ENCODE peak calls at places on chromosomes 7 and 10, in eight cellular contexts. Z is suprapubic skin, S is heart right ventricle, V is mammary epithelial cell, Q is coronary artery, F is cardiac muscle cell, O is uterus, Y is fibroblast of lung. I is an unnamed sample.

GRCh38 chr10:70681731-70682005 is 9.4 kb downstream of the ADAMTS14 start:
- DNase-seq in Z (no peak), S (no peak), V (no peak), Q (peak), F (no peak), O (no peak), Y (no peak), I (no peak)

GRCh38 chr10:110376021-110376773 is 71.5 kb upstream of the SMNDC1 start:
- DNase-seq in Z (no peak), S (peak), V (no peak), Q (no peak), F (no peak), O (no peak), Y (no peak), I (no peak)

GRCh38 chr10:103470755-103471653 is 8.0 kb downstream of the CALHM3 start:
- DNase-seq in Z (no peak), S (no peak), V (no peak), Q (no peak), F (peak), O (no peak), Y (no peak), I (no peak)

GRCh38 chr10:4131407-4132215 is 346.6 kb upstream of the KLF6 start:
- DNase-seq in Z (no peak), S (no peak), V (peak), Q (no peak), F (peak), O (no peak), Y (peak), I (no peak)

GRCh38 chr7:44738876-44739665 is 9.6 kb upstream of the ZMIZ2 start:
- DNase-seq in Z (no peak), S (no peak), V (no peak), Q (no peak), F (no peak), O (no peak), Y (no peak), I (no peak)

GRCh38 chr7:111137296-111138195 is 46.6 kb downstream of the LRRN3 start:
- DNase-seq in Z (no peak), S (no peak), V (peak), Q (no peak), F (peak), O (no peak), Y (peak), I (peak)

GRCh38 chr7:135210818-135211178 is 528 bp downstream of the WDR91 start:
- DNase-seq in Z (no peak), S (no peak), V (no peak), Q (no peak), F (peak), O (no peak), Y (peak), I (no peak)

GRCh38 chr7:67636363-67637355 is 640.0 kb downstream of the TYW1 start:
- DNase-seq in Z (no peak), S (no peak), V (no peak), Q (no peak), F (peak), O (no peak), Y (no peak), I (no peak)

GRCh38 chr10:113221756-113222168 is 271.7 kb downstream of the TCF7L2 start:
- DNase-seq in Z (no peak), S (no peak), V (no peak), Q (no peak), F (no peak), O (no peak), Y (peak), I (peak)

GRCh38 chr7:33933611-33934281 is 28.4 kb downstream of the BMPER start:
- DNase-seq in Z (no peak), S (no peak), V (peak), Q (no peak), F (peak), O (no peak), Y (peak), I (peak)

GRCh38 chr7:13826752-13827151 is 162.7 kb downstream of the ETV1 start:
- DNase-seq in Z (no peak), S (no peak), V (peak), Q (no peak), F (no peak), O (no peak), Y (peak), I (no peak)

GRCh38 chr10:117004238-117004626 is 755 bp downstream of the SHTN1 start:
- DNase-seq in Z (no peak), S (no peak), V (no peak), Q (no peak), F (no peak), O (no peak), Y (no peak), I (no peak)

GRCh38 chr7:74019149-74019548 is 8.8 kb upstream of the ELN start:
- DNase-seq in Z (no peak), S (no peak), V (no peak), Q (no peak), F (no peak), O (no peak), Y (no peak), I (no peak)

GRCh38 chr10:58348571-58349033 is 13.8 kb downstream of the UBE2D1 start:
- DNase-seq in Z (no peak), S (no peak), V (no peak), Q (no peak), F (no peak), O (no peak), Y (no peak), I (no peak)

GRCh38 chr7:400901-401485 is 111.0 kb downstream of the FOXL3 start:
- DNase-seq in Z (peak), S (no peak), V (no peak), Q (peak), F (no peak), O (no peak), Y (no peak), I (peak)

GRCh38 chr10:1299041-1299726 is 243.0 kb downstream of the WDR37 start:
- DNase-seq in Z (no peak), S (no peak), V (no peak), Q (no peak), F (no peak), O (no peak), Y (no peak), I (no peak)

GRCh38 chr10:49222170-49222569 is 34.0 kb upstream of the TMEM273 start:
- DNase-seq in Z (no peak), S (no peak), V (no peak), Q (no peak), F (no peak), O (no peak), Y (no peak), I (no peak)

GRCh38 chr10:63217120-63217605 is 84.0 kb downstream of the NRBF2 start:
- DNase-seq in Z (no peak), S (peak), V (peak), Q (no peak), F (peak), O (no peak), Y (peak), I (no peak)

GRCh38 chr10:19974554-19974953 is 158.3 kb downstream of the PLXDC2 start:
- DNase-seq in Z (no peak), S (no peak), V (no peak), Q (no peak), F (no peak), O (no peak), Y (no peak), I (no peak)

GRCh38 chr7:91872069-91872468 is 8.4 kb downstream of the MTERF1 start:
- DNase-seq in Z (no peak), S (no peak), V (no peak), Q (no peak), F (no peak), O (no peak), Y (no peak), I (no peak)

GRCh38 chr7:42254217-42254616 is 17.2 kb upstream of the GLI3 start:
- DNase-seq in Z (no peak), S (no peak), V (peak), Q (no peak), F (peak), O (no peak), Y (no peak), I (no peak)

GRCh38 chr10:16798571-16798970 is 18.7 kb downstream of the RSU1 start:
- DNase-seq in Z (no peak), S (no peak), V (no peak), Q (no peak), F (no peak), O (no peak), Y (no peak), I (no peak)

DNA sequence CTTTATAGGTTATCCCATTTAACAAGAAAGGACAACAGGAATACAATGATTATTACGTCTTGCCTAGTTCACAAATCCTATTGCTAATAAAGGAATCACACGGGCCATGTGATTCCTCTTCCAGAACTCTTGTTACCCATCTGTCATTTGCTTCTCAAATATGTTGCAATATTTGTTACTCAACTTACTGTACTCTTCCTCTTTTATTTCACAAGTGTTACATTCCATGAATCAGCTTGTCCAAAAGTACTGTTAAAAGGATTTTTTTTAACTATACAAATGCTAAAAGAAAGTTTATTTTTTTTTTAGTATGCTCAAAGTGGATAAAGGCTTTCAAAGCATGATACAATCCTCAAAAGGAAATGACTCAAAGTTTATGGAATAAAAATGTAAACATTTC is 3.9 kb upstream of the CD36 start:
- DNase-seq in Z (no peak), S (no peak), V (peak), Q (no peak), F (peak), O (no peak), Y (peak), I (no peak)
- H3K27ac ChIP-seq in Z (peak), S (peak), V (no peak), Q (no peak), F (no peak), O (no peak), Y (no peak), I (no peak)

DNA sequence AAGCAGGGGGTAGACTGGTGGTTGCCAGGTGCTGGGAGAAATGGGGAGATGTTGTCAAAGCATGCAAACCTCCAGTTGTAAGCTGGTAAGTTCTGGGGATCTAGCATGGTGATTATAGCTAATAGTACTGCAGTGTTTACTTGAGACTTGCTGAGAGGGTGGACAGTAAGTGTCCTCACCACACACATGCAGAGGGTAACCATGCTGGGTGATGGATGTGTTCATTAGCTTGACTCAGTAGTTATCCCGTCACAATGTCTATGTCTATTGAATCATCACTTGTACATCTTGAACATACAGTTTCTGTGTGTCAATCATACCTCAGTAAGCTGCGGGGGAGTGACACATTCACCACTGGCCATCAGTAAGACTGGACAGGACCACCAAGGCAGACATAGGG is 42.1 kb downstream of the GSDME start:
- DNase-seq in Z (no peak), S (no peak), V (no peak), Q (no peak), F (no peak), O (no peak), Y (no peak), I (no peak)
- H3K4me3 ChIP-seq in Z (no peak), S (no peak), V (no peak), Q (no peak), F (no peak), O (no peak), Y (no peak), I (no peak)

GRCh38 chr10:88385601-88386203 is 197.4 kb downstream of the RNLS start:
- DNase-seq in Z (no peak), S (no peak), V (peak), Q (no peak), F (no peak), O (peak), Y (peak), I (no peak)
- H3K27ac ChIP-seq in Z (peak), S (peak), V (peak), Q (peak), F (peak), O (peak), Y (no peak), I (no peak)

DNA sequence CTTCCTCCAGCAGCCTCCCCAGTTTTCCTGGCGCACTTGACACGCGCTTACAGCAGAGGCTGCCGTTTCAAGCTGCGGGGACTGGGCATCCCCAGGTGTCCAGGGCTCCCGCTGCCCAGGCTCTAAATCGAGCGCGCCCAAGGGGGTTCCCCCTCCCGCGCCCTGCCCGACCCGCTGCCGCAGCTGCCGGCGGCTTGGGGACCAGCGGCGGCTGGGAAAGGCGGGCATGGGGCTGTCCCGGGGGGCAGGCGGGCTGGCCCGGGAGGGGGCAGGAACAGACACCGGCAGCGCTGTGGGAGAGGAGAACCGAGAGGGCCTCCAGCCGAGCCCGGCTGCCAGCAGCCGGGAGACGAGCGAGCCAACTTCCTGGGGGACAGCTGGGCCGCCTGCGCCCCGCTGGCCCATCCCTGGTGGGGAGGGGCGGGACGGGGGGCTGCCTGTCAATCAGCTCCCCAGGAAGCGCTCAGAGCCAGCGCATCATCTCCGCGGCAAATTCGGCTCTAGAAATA is 14.9 kb downstream of the GRID2IP start:
- DNase-seq in Z (no peak), S (no peak), V (no peak), Q (no peak), F (peak), O (no peak), Y (no peak), I (no peak)
- H3K4me3 ChIP-seq in Z (peak), S (peak), V (no peak), Q (peak), F (peak), O (no peak), Y (no peak), I (no peak)

GRCh38 chr10:126321455-126321854 is 66.8 kb downstream of the ADAM12 start:
- DNase-seq in Z (no peak), S (no peak), V (no peak), Q (no peak), F (peak), O (peak), Y (no peak), I (no peak)

GRCh38 chr10:126314848-126315247 is 73.4 kb downstream of the ADAM12 start:
- DNase-seq in Z (no peak), S (no peak), V (no peak), Q (no peak), F (no peak), O (no peak), Y (no peak), I (no peak)

GRCh38 chr10:126312167-126312566 is 76.1 kb downstream of the ADAM12 start:
- DNase-seq in Z (no peak), S (no peak), V (no peak), Q (no peak), F (no peak), O (no peak), Y (no peak), I (no peak)

DNA sequence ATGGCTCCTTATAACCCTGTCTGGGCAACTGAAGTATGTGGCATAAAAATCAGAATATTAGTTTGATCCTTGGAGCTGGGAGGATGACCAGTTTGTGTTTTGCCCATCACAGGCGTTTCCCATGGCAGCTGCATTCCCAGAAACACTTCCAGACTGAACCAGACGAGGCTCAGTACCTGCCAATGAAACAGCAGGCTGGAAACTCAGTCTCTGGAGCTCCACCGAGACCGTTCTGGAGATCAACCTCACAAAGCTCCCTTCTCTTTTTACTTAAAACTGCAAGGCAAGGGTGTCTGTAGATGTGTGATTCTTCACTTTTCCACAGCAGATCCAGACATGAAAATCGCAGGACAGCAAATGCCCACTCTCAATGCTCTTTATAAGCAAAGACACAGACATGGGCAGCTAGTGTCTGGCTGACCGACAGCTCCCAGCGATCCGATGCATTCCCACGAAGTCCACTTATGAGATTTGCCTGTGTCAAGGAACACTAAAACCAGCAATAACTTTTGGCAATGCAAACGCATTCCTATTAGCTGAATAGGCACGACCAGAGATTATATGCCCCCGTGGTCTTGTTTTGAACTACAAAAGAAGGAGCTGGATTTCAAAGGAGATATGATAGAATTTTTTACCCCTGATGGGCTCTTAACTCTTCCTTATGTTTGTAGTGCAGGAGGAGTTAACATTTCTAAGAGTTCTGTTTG is 72.7 kb downstream of the ADAM12 start:
- DNase-seq in Z (no peak), S (no peak), V (no peak), Q (no peak), F (peak), O (no peak), Y (peak), I (no peak)
- H3K27ac ChIP-seq in Z (no peak), S (no peak), V (no peak), Q (no peak), F (no peak), O (no peak), Y (no peak), I (no peak)

GRCh38 chr10:126754966-126755365 is 84.5 kb upstream of the C10orf90 start:
- DNase-seq in Z (no peak), S (no peak), V (no peak), Q (no peak), F (no peak), O (no peak), Y (no peak), I (no peak)
- H3K4me3 ChIP-seq in Z (no peak), S (no peak), V (no peak), Q (no peak), F (no peak), O (no peak), Y (no peak), I (no peak)

DNA sequence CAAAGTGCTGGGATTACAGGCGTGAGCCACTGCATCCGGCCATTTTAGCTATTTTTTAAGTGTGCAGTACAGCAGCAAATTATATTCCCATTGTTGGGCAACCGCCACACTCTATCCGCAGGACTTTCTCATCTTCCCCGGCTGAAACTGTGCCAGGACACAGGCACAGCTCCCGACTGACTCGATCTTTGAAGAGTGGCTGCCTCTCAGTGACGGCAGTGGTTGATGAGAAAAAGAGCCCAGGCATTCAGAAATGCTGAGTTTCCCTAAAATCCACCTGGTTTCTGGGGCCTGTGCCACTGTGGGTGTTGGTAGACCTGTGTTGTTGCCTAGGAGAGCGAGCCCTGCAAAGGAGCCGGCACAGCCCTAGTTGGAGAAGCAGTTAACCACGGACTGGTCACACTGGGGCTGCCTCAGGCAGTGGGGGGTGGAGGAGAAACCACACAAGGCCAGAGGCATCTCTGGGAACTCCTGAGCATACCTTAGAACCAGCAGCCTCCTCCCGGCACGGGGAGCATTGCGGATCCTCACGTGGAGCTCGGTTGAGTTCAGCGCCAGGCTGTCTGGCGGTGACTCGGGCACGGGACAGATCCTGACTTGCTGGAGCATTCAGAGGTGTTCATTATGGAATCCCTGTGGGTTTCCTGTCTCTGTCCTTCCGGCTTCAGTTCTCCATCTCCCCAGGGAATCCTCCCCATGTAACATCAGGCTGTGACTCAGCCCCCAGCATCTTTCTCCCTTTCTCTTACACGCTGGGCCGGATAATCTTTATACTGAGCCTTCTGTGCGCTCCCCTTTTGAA is 16.2 kb downstream of the PFKFB3 start:
- DNase-seq in Z (no peak), S (no peak), V (peak), Q (no peak), F (peak), O (no peak), Y (peak), I (peak)
- H3K27ac ChIP-seq in Z (peak), S (no peak), V (peak), Q (no peak), F (peak), O (no peak), Y (no peak), I (peak)